ENCODE peak calls at places on chromosomes 16 and 17, in six cellular contexts. H, I, W, O, Z and B are unnamed samples.

GRCh38 chr17:5608696-5609095 is 24.4 kb upstream of the NLRP1 start:
- DNase-seq in H (no peak), I (no peak), W (no peak), O (no peak), Z (no peak), B (no peak)

GRCh38 chr17:46978489-46979022 is 497 bp downstream of the RPRML start:
- DNase-seq in H (no peak), I (no peak), W (no peak), O (no peak), Z (no peak), B (no peak)

GRCh38 chr17:18191071-18191667 is 7.5 kb downstream of the ALKBH5 start:
- DNase-seq in H (no peak), I (no peak), W (no peak), O (peak), Z (no peak), B (peak)

GRCh38 chr17:50037321-50038107 is 18.4 kb upstream of the ITGA3 start:
- DNase-seq in H (no peak), I (no peak), W (no peak), O (peak), Z (no peak), B (peak)

GRCh38 chr16:57268804-57269800 is 15.4 kb downstream of the PLLP start:
- DNase-seq in H (no peak), I (no peak), W (no peak), O (no peak), Z (no peak), B (peak)

GRCh38 chr17:65941500-65941899 is 250.4 kb downstream of the CEP112 start:
- DNase-seq in H (no peak), I (no peak), W (no peak), O (peak), Z (no peak), B (peak)

GRCh38 chr16:66295761-66296546 is 70.5 kb upstream of the CDH5 start:
- DNase-seq in H (no peak), I (no peak), W (no peak), O (no peak), Z (no peak), B (no peak)

GRCh38 chr17:22193113-22193512 is 500.8 kb downstream of the KCNJ18 start:
- DNase-seq in H (no peak), I (no peak), W (no peak), O (no peak), Z (no peak), B (no peak)

GRCh38 chr17:44990994-44991393 is 22.9 kb upstream of the C1QL1 start:
- DNase-seq in H (no peak), I (no peak), W (no peak), O (no peak), Z (no peak), B (no peak)

GRCh38 chr16:50282010-50282538 is 15.7 kb downstream of the ADCY7 start:
- DNase-seq in H (no peak), I (peak), W (no peak), O (peak), Z (no peak), B (peak)

GRCh38 chr17:81840826-81841778 is 6.3 kb upstream of the PPP1R27 start:
- DNase-seq in H (no peak), I (no peak), W (no peak), O (no peak), Z (no peak), B (no peak)

GRCh38 chr17:38586788-38587187 is 19.0 kb downstream of the SRCIN1 start:
- DNase-seq in H (no peak), I (no peak), W (no peak), O (no peak), Z (no peak), B (no peak)

GRCh38 chr16:5761592-5761991 is 664.0 kb upstream of the EEF2KMT start:
- DNase-seq in H (no peak), I (no peak), W (no peak), O (no peak), Z (no peak), B (no peak)

GRCh38 chr17:82791532-82791931 is 39.7 kb downstream of the TBCD start:
- DNase-seq in H (no peak), I (no peak), W (peak), O (peak), Z (peak), B (peak)

GRCh38 chr17:39166437-39167335 is 725 bp upstream of the ARL5C start:
- DNase-seq in H (no peak), I (no peak), W (no peak), O (no peak), Z (no peak), B (no peak)

GRCh38 chr17:43562679-43563146 is 16.6 kb upstream of the ETV4 start:
- DNase-seq in H (no peak), I (no peak), W (no peak), O (no peak), Z (no peak), B (no peak)

GRCh38 chr16:58020628-58021521 is 4.7 kb upstream of the MMP15 start:
- DNase-seq in H (no peak), I (peak), W (no peak), O (peak), Z (no peak), B (peak)

GRCh38 chr16:30786936-30787612 is at the start of gene ZNF629:
- DNase-seq in H (no peak), I (no peak), W (no peak), O (peak), Z (peak), B (peak)

GRCh38 chr17:47279062-47279801 is 25.6 kb downstream of the ITGB3 start:
- DNase-seq in H (no peak), I (peak), W (peak), O (peak), Z (peak), B (peak)

GRCh38 chr17:50163846-50164696 is 1.7 kb upstream of the SGCA start:
- DNase-seq in H (no peak), I (peak), W (no peak), O (no peak), Z (no peak), B (no peak)

GRCh38 chr17:66393038-66393437 is 90.6 kb downstream of the PRKCA start:
- DNase-seq in H (no peak), I (no peak), W (no peak), O (no peak), Z (no peak), B (no peak)

GRCh38 chr16:48014349-48015135 is 141.3 kb downstream of the ABCC12 start:
- DNase-seq in H (peak), I (no peak), W (no peak), O (peak), Z (no peak), B (peak)

GRCh38 chr16:69522732-69523404 is 42.9 kb upstream of the NFAT5 start:
- DNase-seq in H (no peak), I (peak), W (no peak), O (no peak), Z (no peak), B (no peak)

GRCh38 chr16:88783391-88784073 is 1.5 kb downstream of the PIEZO1 start:
- DNase-seq in H (no peak), I (peak), W (no peak), O (no peak), Z (no peak), B (peak)

GRCh38 chr16:4882633-4883285 is 35.5 kb downstream of the UBN1 start:
- DNase-seq in H (no peak), I (no peak), W (peak), O (peak), Z (no peak), B (peak)

GRCh38 chr17:38444151-38444550 is 15.9 kb downstream of the ARHGAP23 start:
- DNase-seq in H (no peak), I (peak), W (no peak), O (peak), Z (no peak), B (peak)

GRCh38 chr17:72466199-72466598 is 345.4 kb downstream of the SOX9 start:
- DNase-seq in H (no peak), I (peak), W (peak), O (peak), Z (no peak), B (peak)

GRCh38 chr16:19713697-19714096 is 4.3 kb downstream of the KNOP1 start:
- DNase-seq in H (no peak), I (no peak), W (no peak), O (no peak), Z (no peak), B (no peak)

GRCh38 chr17:42050360-42051012 is at the start of gene C17orf113:
- DNase-seq in H (no peak), I (peak), W (no peak), O (peak), Z (no peak), B (no peak)

GRCh38 chr17:50111687-50112655 is 16.8 kb downstream of the PDK2 start:
- DNase-seq in H (no peak), I (no peak), W (no peak), O (no peak), Z (no peak), B (no peak)

GRCh38 chr16:88566158-88566557 is 4.0 kb upstream of the ZC3H18 start:
- DNase-seq in H (no peak), I (no peak), W (peak), O (peak), Z (peak), B (peak)

GRCh38 chr17:77854083-77854758 is 104.3 kb upstream of the TNRC6C start:
- DNase-seq in H (no peak), I (no peak), W (no peak), O (no peak), Z (no peak), B (no peak)

GRCh38 chr16:8740775-8741355 is 56.6 kb downstream of the TMEM186 start:
- DNase-seq in H (no peak), I (no peak), W (no peak), O (no peak), Z (no peak), B (no peak)

GRCh38 chr16:9911989-9912388 is 270.2 kb downstream of the GRIN2A start:
- DNase-seq in H (no peak), I (no peak), W (no peak), O (no peak), Z (no peak), B (no peak)

GRCh38 chr17:9206160-9206988 is 185.1 kb downstream of the NTN1 start:
- DNase-seq in H (no peak), I (no peak), W (no peak), O (no peak), Z (no peak), B (no peak)

GRCh38 chr16:47533744-47534292 is 72.7 kb downstream of the PHKB start:
- DNase-seq in H (no peak), I (no peak), W (no peak), O (no peak), Z (no peak), B (no peak)

GRCh38 chr16:68790944-68791343 is 52.4 kb upstream of the TANGO6 start:
- DNase-seq in H (no peak), I (no peak), W (no peak), O (no peak), Z (no peak), B (no peak)

GRCh38 chr17:8632087-8632486 is 1.6 kb upstream of the MYH10 start:
- DNase-seq in H (no peak), I (no peak), W (no peak), O (no peak), Z (no peak), B (no peak)

DNA sequence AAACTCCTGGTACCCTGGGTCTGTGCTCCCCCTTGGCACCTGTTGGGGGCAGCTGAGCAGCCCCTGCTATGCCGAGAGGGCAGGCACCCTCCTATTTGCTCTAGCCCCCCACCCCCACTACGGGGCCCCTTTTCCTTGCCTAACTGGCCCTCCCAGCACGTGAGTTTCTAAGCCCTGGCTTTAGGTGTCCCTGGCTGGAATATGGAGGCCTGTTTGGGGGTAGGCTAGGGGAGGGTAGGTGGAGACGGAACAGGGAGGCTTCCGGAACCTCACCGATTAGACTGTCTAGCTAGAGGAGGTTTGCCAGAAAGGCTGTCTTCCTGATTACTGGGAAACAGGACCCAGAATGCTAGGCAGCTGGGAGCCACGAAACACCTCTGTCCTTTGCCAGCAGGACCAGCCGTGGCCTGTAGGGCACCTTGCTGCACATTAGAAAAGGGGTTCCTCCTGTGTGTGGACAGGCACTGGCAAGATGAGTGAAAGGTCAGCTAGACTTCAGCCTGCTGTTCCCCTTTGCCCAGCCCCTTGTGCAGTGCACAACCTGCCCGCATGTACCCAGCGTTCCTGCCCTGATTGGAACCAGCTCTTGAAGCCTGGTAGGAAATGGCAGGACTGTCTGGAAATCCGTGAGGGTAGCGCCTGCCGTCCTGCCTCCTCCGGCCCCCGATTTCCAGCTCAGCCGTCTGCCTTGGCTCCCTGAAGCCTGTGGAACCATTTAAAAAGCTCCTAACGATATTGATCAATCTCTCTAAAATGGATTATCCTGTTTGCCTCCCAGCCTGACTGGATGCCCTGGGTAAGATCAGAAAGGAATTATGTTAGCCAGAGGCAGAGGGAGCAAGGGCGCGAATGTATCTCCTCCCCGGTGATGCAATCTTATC is 83.4 kb upstream of the GSE1 start:
- DNase-seq in H (no peak), I (no peak), W (no peak), O (no peak), Z (no peak), B (no peak)
- TF ChIP-seq CTCF in H (no peak), I (no peak), W (peak), O (no peak), Z (no peak), B (no peak)

DNA sequence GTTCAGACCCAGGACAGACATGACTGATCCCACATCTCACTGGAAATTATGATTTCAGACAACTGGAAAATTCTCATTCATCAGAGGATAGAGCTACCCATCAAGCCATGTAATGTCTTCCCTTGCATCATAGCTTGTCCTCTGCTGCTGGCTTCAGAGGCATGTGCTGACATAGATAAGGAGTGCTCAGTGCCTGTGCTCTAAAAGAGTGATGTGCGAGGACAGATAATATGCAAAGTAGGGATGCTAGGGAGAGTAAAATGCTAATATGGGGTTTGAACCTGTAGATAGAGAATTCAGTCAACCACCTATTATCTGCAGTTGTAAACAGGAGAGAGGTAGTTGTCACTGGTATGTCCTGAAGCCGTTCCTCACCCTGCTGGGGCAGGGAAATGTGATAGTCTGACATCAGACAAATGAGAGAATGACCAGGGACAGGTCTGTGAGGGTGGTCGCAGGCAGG is 349.7 kb upstream of the CCL2 start:
- DNase-seq in H (no peak), I (no peak), W (no peak), O (no peak), Z (no peak), B (no peak)
- H3K4me3 ChIP-seq in H (no peak), I (no peak), W (no peak), O (no peak), Z (no peak), B (no peak)

GRCh38 chr17:7219812-7220592 is at the start of the genes ACADVL and DLG4:
- DNase-seq in H (peak), I (peak), W (peak), O (peak), Z (no peak), B (peak)
- TF ChIP-seq CTCF in H (no peak), I (no peak), W (no peak), O (no peak), Z (no peak), B (no peak)

DNA sequence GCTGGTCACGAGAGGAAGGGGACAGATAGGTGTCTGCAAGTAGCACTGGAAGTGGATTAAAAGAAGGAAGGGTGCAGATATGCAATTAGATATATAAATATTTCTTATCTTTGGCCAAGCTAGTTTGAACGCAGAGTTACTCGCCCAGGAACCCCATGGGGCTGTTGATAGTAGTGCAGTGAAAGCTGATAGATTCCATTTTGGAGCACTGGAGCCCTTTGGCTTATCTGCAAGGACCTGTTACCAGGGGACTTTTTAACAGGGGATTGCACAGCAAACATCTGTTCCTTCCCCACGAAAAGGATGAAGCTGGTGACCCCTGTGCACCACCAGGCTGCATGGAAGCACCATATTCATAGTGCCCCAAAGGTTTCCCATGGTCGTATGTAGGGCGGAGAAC is 218.7 kb downstream of the SHISA9 start:
- DNase-seq in H (no peak), I (no peak), W (no peak), O (no peak), Z (no peak), B (no peak)
- H3K4me3 ChIP-seq in H (no peak), I (no peak), W (no peak), O (no peak), Z (no peak), B (no peak)

DNA sequence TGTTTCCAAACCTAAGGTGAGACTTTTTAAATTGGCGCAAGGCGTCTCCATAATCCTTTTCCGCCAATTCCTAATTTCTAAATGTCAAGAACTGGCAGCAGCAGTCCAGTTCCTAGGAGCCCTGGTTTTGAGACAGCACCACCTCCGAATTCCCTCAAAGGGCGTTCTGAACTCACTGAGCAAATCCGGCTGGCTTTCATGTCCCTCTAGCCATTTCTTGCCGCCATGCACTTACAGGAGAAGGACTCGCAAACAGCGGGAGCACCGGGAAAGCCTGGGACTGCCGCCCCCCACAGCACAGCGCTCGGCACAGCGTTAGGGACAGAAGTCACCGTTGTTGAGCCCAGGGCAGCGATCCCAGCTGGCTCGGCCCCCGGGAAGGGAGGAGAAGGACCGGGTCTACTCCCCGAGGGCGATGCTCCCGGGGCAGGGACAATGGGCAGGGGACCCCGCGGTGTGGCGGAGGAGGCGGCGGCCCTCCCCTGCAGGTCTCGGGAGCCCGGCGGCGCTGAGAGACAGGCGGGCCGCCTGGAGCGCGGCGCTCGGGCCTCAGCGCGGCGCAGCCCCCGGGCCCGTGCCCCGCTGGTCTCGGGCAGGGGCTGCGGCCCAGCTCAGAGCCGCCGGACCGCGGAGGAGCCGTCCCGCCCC is 545 bp downstream of the ARHGAP17 start:
- DNase-seq in H (no peak), I (peak), W (no peak), O (peak), Z (no peak), B (peak)
- TF ChIP-seq CTCF in H (no peak), I (no peak), W (peak), O (no peak), Z (no peak), B (no peak)

DNA sequence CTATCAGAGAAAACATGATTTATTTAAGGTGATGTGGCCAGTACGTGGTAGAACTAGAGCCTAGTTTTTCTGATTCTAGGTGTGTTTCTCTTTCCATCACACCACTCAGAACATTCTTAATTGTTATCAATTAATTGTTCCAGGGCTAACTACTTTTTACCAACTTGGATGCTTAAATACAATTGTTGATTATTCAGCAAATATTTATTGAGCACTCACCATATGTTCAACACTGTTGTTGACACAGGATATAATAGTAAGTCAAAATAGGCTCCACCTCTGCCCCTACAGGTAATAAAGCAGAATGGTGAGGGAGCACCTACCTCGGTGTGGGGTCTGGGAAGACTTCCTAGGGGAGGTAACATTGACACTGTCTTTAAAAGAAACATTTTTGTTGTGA is 16.1 kb downstream of the GNAO1 start:
- DNase-seq in H (no peak), I (no peak), W (no peak), O (no peak), Z (no peak), B (no peak)
- H3K4me3 ChIP-seq in H (no peak), I (no peak), W (no peak), O (no peak), Z (no peak), B (no peak)

GRCh38 chr17:36931096-36931696 is 6.1 kb upstream of the LHX1 start:
- DNase-seq in H (no peak), I (no peak), W (no peak), O (no peak), Z (no peak), B (no peak)
- TF ChIP-seq CTCF in H (no peak), I (no peak), W (no peak), O (no peak), Z (no peak), B (no peak)